ENCODE peak calls at places on chromosomes 16 and 17, in seven cellular contexts. One of them, this sample, is unnamed.

GRCh38 chr16:83701494-83701893 is 106.3 kb upstream of the HSBP1 start:
- DNase-seq in hypothalamus: no peak
- DNase-seq in mucosa of gallbladder: peak
- DNase-seq in ureter: no peak
- DNase-seq in HFFc6: no peak
- DNase-seq in NCI-H1105 treated with DMSO at 0.1 percent for 48 hours: no peak
- DNase-seq in nucleus accumbens: no peak
- DNase-seq in this sample: no peak

GRCh38 chr17:53896047-53896446 is 73.3 kb downstream of the KIF2B start:
- DNase-seq in hypothalamus: no peak
- DNase-seq in mucosa of gallbladder: no peak
- DNase-seq in ureter: no peak
- DNase-seq in HFFc6: no peak
- DNase-seq in NCI-H1105 treated with DMSO at 0.1 percent for 48 hours: no peak
- DNase-seq in nucleus accumbens: no peak
- DNase-seq in this sample: no peak

GRCh38 chr17:2474371-2474770 is 37.3 kb downstream of the METTL16 start:
- DNase-seq in hypothalamus: no peak
- DNase-seq in mucosa of gallbladder: no peak
- DNase-seq in ureter: no peak
- DNase-seq in HFFc6: no peak
- DNase-seq in NCI-H1105 treated with DMSO at 0.1 percent for 48 hours: no peak
- DNase-seq in nucleus accumbens: no peak
- DNase-seq in this sample: no peak

GRCh38 chr17:47310186-47310733 is 13.5 kb upstream of the EFCAB13 start:
- DNase-seq in hypothalamus: no peak
- DNase-seq in mucosa of gallbladder: no peak
- DNase-seq in ureter: no peak
- DNase-seq in HFFc6: no peak
- DNase-seq in NCI-H1105 treated with DMSO at 0.1 percent for 48 hours: no peak
- DNase-seq in nucleus accumbens: no peak
- DNase-seq in this sample: no peak

GRCh38 chr16:86016201-86016965 is 117.4 kb downstream of the IRF8 start:
- DNase-seq in hypothalamus: no peak
- DNase-seq in mucosa of gallbladder: peak
- DNase-seq in ureter: no peak
- DNase-seq in HFFc6: peak
- DNase-seq in NCI-H1105 treated with DMSO at 0.1 percent for 48 hours: peak
- DNase-seq in nucleus accumbens: no peak
- DNase-seq in this sample: peak

GRCh38 chr17:66673668-66674276 is 161.1 kb upstream of the CACNG5 start:
- DNase-seq in hypothalamus: peak
- DNase-seq in mucosa of gallbladder: peak
- DNase-seq in ureter: peak
- DNase-seq in HFFc6: peak
- DNase-seq in NCI-H1105 treated with DMSO at 0.1 percent for 48 hours: peak
- DNase-seq in nucleus accumbens: no peak
- DNase-seq in this sample: no peak

GRCh38 chr16:17345043-17345442 is 125.7 kb downstream of the XYLT1 start:
- DNase-seq in hypothalamus: no peak
- DNase-seq in mucosa of gallbladder: no peak
- DNase-seq in ureter: peak
- DNase-seq in HFFc6: no peak
- DNase-seq in NCI-H1105 treated with DMSO at 0.1 percent for 48 hours: no peak
- DNase-seq in nucleus accumbens: no peak
- DNase-seq in this sample: no peak

GRCh38 chr17:7842950-7843535 is 9.0 kb downstream of the KDM6B start:
- DNase-seq in hypothalamus: peak
- DNase-seq in mucosa of gallbladder: peak
- DNase-seq in ureter: no peak
- DNase-seq in HFFc6: peak
- DNase-seq in NCI-H1105 treated with DMSO at 0.1 percent for 48 hours: peak
- DNase-seq in nucleus accumbens: peak
- DNase-seq in this sample: peak